ENCODE peak calls at places on chromosomes 3 and 15, in ten cellular contexts. E is Panc1; U is psoas muscle; T is IMR-90; Q is vagina; Z is Kasumi-1; M is AG10803; D is caudate nucleus; F is CD8-positive, alpha-beta memory T cell; G is heart right ventricle. W is an unnamed sample.

GRCh38 chr15:92810418-92811138 is 89.5 kb upstream of the CHD2 start:
- DNase-seq in Q (no peak), T (peak), U (peak), F (no peak), G (peak), D (peak), M (peak), Z (peak), E (no peak), W (no peak)

GRCh38 chr15:62519900-62520299 is 354.8 kb upstream of the C2CD4B start:
- DNase-seq in T (no peak), E (no peak), F (no peak), U (no peak), D (no peak), M (no peak), Q (no peak), Z (no peak), G (no peak), W (no peak)

GRCh38 chr15:48647963-48648362 is 2.5 kb upstream of the FBN1 start:
- DNase-seq in U (no peak), Z (no peak), E (no peak), M (peak), T (peak), D (no peak), Q (no peak), G (no peak), F (no peak), W (no peak)

GRCh38 chr3:147915057-147915456 is 505.9 kb downstream of the ZIC1 start:
- DNase-seq in Q (no peak), T (peak), U (no peak), F (no peak), D (no peak), M (peak), E (no peak), G (no peak), Z (no peak), W (no peak)

GRCh38 chr3:112681822-112682325 is 40.9 kb upstream of the CCDC80 start:
- DNase-seq in F (no peak), D (no peak), E (no peak), Q (no peak), G (no peak), T (peak), Z (no peak), U (no peak), M (peak), W (no peak)

GRCh38 chr3:147421184-147421912 is 12.2 kb downstream of the ZIC1 start:
- DNase-seq in U (no peak), G (no peak), E (no peak), Q (no peak), F (no peak), Z (no peak), T (no peak), D (no peak), M (no peak), W (no peak)

GRCh38 chr15:51377038-51377761 is 35.7 kb downstream of the GLDN start:
- DNase-seq in D (no peak), U (no peak), T (peak), Z (no peak), M (peak), F (no peak), E (no peak), G (no peak), Q (no peak), W (no peak)

GRCh38 chr3:9583792-9584191 is 30.2 kb upstream of the LHFPL4 start:
- DNase-seq in Q (no peak), Z (no peak), G (no peak), T (no peak), U (no peak), E (no peak), F (no peak), D (no peak), M (no peak), W (no peak)

GRCh38 chr3:32865364-32865763 is 47.6 kb downstream of the TRIM71 start:
- DNase-seq in U (no peak), F (no peak), Z (no peak), M (no peak), T (no peak), D (no peak), Q (no peak), E (no peak), G (no peak), W (no peak)

GRCh38 chr3:148162132-148162531 is 535.6 kb upstream of the AGTR1 start:
- DNase-seq in D (no peak), Q (no peak), Z (no peak), E (no peak), M (no peak), F (no peak), U (no peak), G (no peak), T (no peak), W (no peak)

GRCh38 chr3:99498544-99499234 is 139.7 kb upstream of the COL8A1 start:
- DNase-seq in Z (no peak), E (no peak), D (no peak), U (no peak), G (no peak), Q (no peak), F (no peak), T (peak), M (peak), W (no peak)

GRCh38 chr3:52013802-52014598 is 18.3 kb upstream of the RPL29 start:
- DNase-seq in U (no peak), Q (no peak), T (no peak), M (no peak), E (no peak), G (no peak), D (no peak), Z (no peak), F (no peak), W (no peak)

GRCh38 chr3:52983336-52983807 is 62.5 kb downstream of the SFMBT1 start:
- DNase-seq in E (no peak), Z (peak), F (peak), M (no peak), T (no peak), Q (no peak), U (no peak), D (no peak), G (no peak), W (no peak)

GRCh38 chr3:178392553-178392952 is 143.7 kb upstream of the KCNMB2 start:
- DNase-seq in G (no peak), D (no peak), U (no peak), E (no peak), Z (no peak), F (no peak), T (peak), Q (no peak), M (peak), W (no peak)

GRCh38 chr15:69686626-69687025 is 234.0 kb downstream of the RPLP1 start:
- DNase-seq in G (no peak), Q (no peak), F (no peak), Z (no peak), E (no peak), D (no peak), T (no peak), M (no peak), U (no peak), W (no peak)

GRCh38 chr3:141996437-141996836 is 120.0 kb downstream of the ATP1B3 start:
- DNase-seq in Q (no peak), F (no peak), T (no peak), D (no peak), E (no peak), U (no peak), Z (no peak), G (no peak), M (no peak), W (no peak)

GRCh38 chr3:57803647-57804081 is 47.6 kb downstream of the SLMAP start:
- DNase-seq in Z (no peak), U (no peak), D (no peak), Q (no peak), G (no peak), T (peak), E (peak), F (no peak), M (peak), W (peak)

GRCh38 chr3:139797724-139798343 is 120.1 kb upstream of the NMNAT3 start:
- DNase-seq in M (peak), G (peak), U (no peak), T (peak), Q (no peak), E (no peak), D (no peak), Z (peak), F (no peak), W (peak)

GRCh38 chr15:75651810-75652543 is 4.3 kb downstream of the SNX33 start:
- DNase-seq in U (peak), D (no peak), Z (peak), E (no peak), F (no peak), T (no peak), M (no peak), G (no peak), Q (no peak), W (no peak)

GRCh38 chr3:46112296-46112695 is 85.0 kb upstream of the XCR1 start:
- DNase-seq in G (no peak), Z (no peak), D (no peak), U (no peak), T (no peak), E (no peak), F (no peak), M (no peak), Q (no peak), W (no peak)

GRCh38 chr15:85141601-85142185 is 160.0 kb downstream of the PDE8A start:
- DNase-seq in Z (no peak), E (no peak), M (peak), Q (no peak), T (peak), G (no peak), D (no peak), U (no peak), F (no peak), W (no peak)

GRCh38 chr3:52308308-52308707 is 7.8 kb upstream of the DNAH1 start:
- DNase-seq in Z (no peak), M (no peak), Q (no peak), T (no peak), U (no peak), F (no peak), E (no peak), G (no peak), D (no peak), W (no peak)

GRCh38 chr15:69530234-69530633 is 77.6 kb downstream of the RPLP1 start:
- DNase-seq in U (no peak), Z (no peak), Q (no peak), T (no peak), D (no peak), G (no peak), F (no peak), E (no peak), M (no peak), W (no peak)

GRCh38 chr3:141798455-141798854 is 35.2 kb downstream of the GRK7 start:
- DNase-seq in M (peak), E (no peak), T (no peak), D (no peak), F (no peak), Q (no peak), Z (no peak), U (no peak), G (peak), W (no peak)

GRCh38 chr3:187679638-187680396 is 9.6 kb upstream of the SST start:
- DNase-seq in T (peak), Z (peak), D (peak), G (peak), M (peak), Q (no peak), F (peak), U (peak), E (peak), W (peak)

GRCh38 chr3:39917060-39917773 is 107.8 kb downstream of the MYRIP start:
- DNase-seq in G (no peak), Q (no peak), M (peak), E (no peak), D (no peak), T (no peak), Z (no peak), F (no peak), U (no peak), W (peak)

GRCh38 chr3:148953094-148953493 is 38.2 kb upstream of the GYG1 start:
- DNase-seq in Z (no peak), T (no peak), U (no peak), D (no peak), Q (no peak), G (no peak), M (no peak), F (no peak), E (no peak), W (no peak)

GRCh38 chr3:106034313-106034712 is 165.5 kb upstream of the CBLB start:
- DNase-seq in T (no peak), M (no peak), Z (no peak), G (no peak), F (no peak), U (no peak), Q (no peak), D (no peak), E (no peak), W (no peak)

GRCh38 chr3:153291052-153291689 is 129.1 kb downstream of the RAP2B start:
- DNase-seq in E (no peak), Z (peak), U (no peak), M (no peak), D (no peak), Q (no peak), T (no peak), G (no peak), F (no peak), W (no peak)

GRCh38 chr3:127090218-127091160 is 102.4 kb upstream of the PRR23E start:
- DNase-seq in G (no peak), U (peak), E (no peak), M (no peak), F (no peak), T (no peak), Z (no peak), D (no peak), Q (no peak), W (no peak)

GRCh38 chr3:43754316-43754715 is 63.6 kb downstream of the ABHD5 start:
- DNase-seq in G (no peak), E (no peak), T (peak), U (no peak), D (no peak), F (no peak), Z (no peak), M (peak), Q (no peak), W (no peak)

GRCh38 chr15:98684441-98684840 is 36.1 kb downstream of the IGF1R start:
- DNase-seq in G (no peak), Z (peak), T (peak), F (no peak), D (no peak), Q (no peak), M (peak), U (no peak), E (no peak), W (no peak)

GRCh38 chr15:80234883-80235282 is 17.1 kb downstream of the CTXND1 start:
- DNase-seq in G (no peak), E (no peak), Z (peak), U (no peak), D (no peak), Q (no peak), F (peak), T (peak), M (peak), W (peak)

GRCh38 chr3:119302697-119303630 is 8.8 kb downstream of the ARHGAP31 start:
- DNase-seq in F (no peak), G (no peak), Z (no peak), T (no peak), E (no peak), M (peak), U (no peak), D (no peak), Q (no peak), W (no peak)

GRCh38 chr3:35965908-35966307 is 326.6 kb downstream of the ARPP21 start:
- DNase-seq in T (peak), M (peak), U (no peak), D (no peak), F (no peak), Q (no peak), Z (peak), G (no peak), E (no peak), W (peak)

GRCh38 chr15:26628071-26628470 is 144.8 kb downstream of the GABRB3 start:
- DNase-seq in U (no peak), G (no peak), Q (no peak), D (no peak), F (no peak), T (no peak), Z (no peak), E (no peak), M (no peak), W (no peak)

GRCh38 chr3:123620338-123620737 is 35.5 kb upstream of the HACD2 start:
- DNase-seq in F (no peak), M (no peak), G (no peak), Z (no peak), E (no peak), Q (no peak), T (peak), U (no peak), D (no peak), W (no peak)